ENCODE peak calls at places on chromosomes 16 and 17, in seven cellular contexts. One of them, this sample, is unnamed.

GRCh38 chr17:73393962-73394361 is 82.2 kb upstream of the CDC42EP4 start:
- DNase-seq in psoas muscle: no peak
- DNase-seq in fibroblast of mammary gland: peak
- DNase-seq in SK-N-SH: peak
- DNase-seq in AG04450: no peak
- DNase-seq in cardiac muscle cell: no peak
- DNase-seq in Panc1: no peak
- DNase-seq in this sample: no peak

GRCh38 chr17:79931517-79932309 is 92.5 kb upstream of the CBX4 start:
- DNase-seq in Panc1: no peak
- DNase-seq in SK-N-SH: no peak
- DNase-seq in psoas muscle: no peak
- DNase-seq in fibroblast of mammary gland: peak
- DNase-seq in AG04450: no peak
- DNase-seq in cardiac muscle cell: no peak
- DNase-seq in this sample: no peak

GRCh38 chr16:71687853-71688252 is 36.6 kb downstream of the PHLPP2 start:
- DNase-seq in AG04450: no peak
- DNase-seq in psoas muscle: no peak
- DNase-seq in fibroblast of mammary gland: peak
- DNase-seq in Panc1: no peak
- DNase-seq in cardiac muscle cell: no peak
- DNase-seq in SK-N-SH: no peak
- DNase-seq in this sample: no peak

GRCh38 chr17:62178579-62178978 is 113.5 kb upstream of the MED13 start:
- DNase-seq in psoas muscle: no peak
- DNase-seq in SK-N-SH: no peak
- DNase-seq in cardiac muscle cell: no peak
- DNase-seq in Panc1: no peak
- DNase-seq in AG04450: no peak
- DNase-seq in fibroblast of mammary gland: peak
- DNase-seq in this sample: no peak

GRCh38 chr16:56257666-56258359 is 66.5 kb downstream of the GNAO1 start:
- DNase-seq in AG04450: no peak
- DNase-seq in Panc1: no peak
- DNase-seq in fibroblast of mammary gland: no peak
- DNase-seq in psoas muscle: no peak
- DNase-seq in cardiac muscle cell: no peak
- DNase-seq in SK-N-SH: peak
- DNase-seq in this sample: no peak

GRCh38 chr17:77252736-77253135 is 112.0 kb downstream of the SEC14L1 start:
- DNase-seq in cardiac muscle cell: no peak
- DNase-seq in SK-N-SH: no peak
- DNase-seq in AG04450: no peak
- DNase-seq in fibroblast of mammary gland: no peak
- DNase-seq in Panc1: no peak
- DNase-seq in psoas muscle: no peak
- DNase-seq in this sample: no peak

GRCh38 chr16:49884033-49884707 is 28.3 kb upstream of the ZNF423 start:
- DNase-seq in psoas muscle: no peak
- DNase-seq in AG04450: no peak
- DNase-seq in fibroblast of mammary gland: peak
- DNase-seq in SK-N-SH: peak
- DNase-seq in Panc1: no peak
- DNase-seq in cardiac muscle cell: no peak
- DNase-seq in this sample: no peak

GRCh38 chr16:21713549-21714368 is 50.0 kb downstream of the OTOA start:
- DNase-seq in fibroblast of mammary gland: peak
- DNase-seq in AG04450: no peak
- DNase-seq in cardiac muscle cell: no peak
- DNase-seq in psoas muscle: no peak
- DNase-seq in SK-N-SH: no peak
- DNase-seq in Panc1: no peak
- DNase-seq in this sample: no peak

GRCh38 chr17:69443138-69443537 is 28.6 kb downstream of the MAP2K6 start:
- DNase-seq in Panc1: no peak
- DNase-seq in psoas muscle: no peak
- DNase-seq in AG04450: no peak
- DNase-seq in SK-N-SH: no peak
- DNase-seq in cardiac muscle cell: no peak
- DNase-seq in fibroblast of mammary gland: no peak
- DNase-seq in this sample: no peak

GRCh38 chr16:85398050-85398451 is 215.1 kb upstream of the GSE1 start:
- DNase-seq in AG04450: no peak
- DNase-seq in SK-N-SH: no peak
- DNase-seq in Panc1: no peak
- DNase-seq in fibroblast of mammary gland: no peak
- DNase-seq in psoas muscle: peak
- DNase-seq in cardiac muscle cell: no peak
- DNase-seq in this sample: no peak

GRCh38 chr16:51153275-51153991 is 2.4 kb upstream of the SALL1 start:
- DNase-seq in Panc1: no peak
- DNase-seq in SK-N-SH: peak
- DNase-seq in cardiac muscle cell: peak
- DNase-seq in psoas muscle: no peak
- DNase-seq in fibroblast of mammary gland: no peak
- DNase-seq in AG04450: no peak
- DNase-seq in this sample: no peak

GRCh38 chr17:77476920-77477805 is 336.4 kb downstream of the SEC14L1 start:
- DNase-seq in psoas muscle: peak
- DNase-seq in Panc1: no peak
- DNase-seq in cardiac muscle cell: peak
- DNase-seq in SK-N-SH: peak
- DNase-seq in AG04450: peak
- DNase-seq in fibroblast of mammary gland: peak
- DNase-seq in this sample: peak

GRCh38 chr17:58141505-58141904 is 6.7 kb upstream of the OR4D1 start:
- DNase-seq in cardiac muscle cell: no peak
- DNase-seq in psoas muscle: no peak
- DNase-seq in fibroblast of mammary gland: no peak
- DNase-seq in Panc1: no peak
- DNase-seq in SK-N-SH: no peak
- DNase-seq in AG04450: no peak
- DNase-seq in this sample: no peak

DNA sequence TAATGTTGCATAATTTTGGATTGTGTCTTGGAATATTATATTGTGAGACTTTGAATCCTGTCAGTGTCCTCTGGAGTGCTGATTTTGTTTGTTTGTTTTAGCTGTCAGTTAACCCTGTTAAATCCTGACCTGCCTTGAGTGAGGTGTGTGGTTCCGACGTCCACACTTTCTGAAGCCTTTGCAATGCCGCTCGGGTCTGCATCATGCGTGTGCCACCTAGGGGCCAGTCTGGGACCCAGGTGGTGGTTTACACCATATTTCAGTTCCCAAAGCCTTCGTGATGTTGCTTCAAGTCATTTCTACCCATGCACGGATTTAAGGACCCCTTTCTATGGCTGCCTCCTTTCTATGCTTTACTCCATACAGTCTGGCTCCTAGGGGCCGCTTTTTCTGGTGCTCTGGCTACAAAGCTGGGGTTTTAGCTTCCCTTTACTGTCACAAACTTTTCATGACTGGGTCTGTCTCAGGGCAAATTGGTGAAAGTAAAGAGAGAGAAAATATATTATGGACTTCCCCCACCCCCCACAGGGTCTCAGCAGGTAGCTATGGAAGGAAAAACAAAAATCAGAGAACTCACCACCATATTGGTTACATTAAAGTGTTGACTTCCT is 11.4 kb upstream of the OR4D1 start:
- DNase-seq in AG04450: no peak
- DNase-seq in Panc1: no peak
- DNase-seq in psoas muscle: no peak
- DNase-seq in fibroblast of mammary gland: no peak
- DNase-seq in SK-N-SH: peak
- DNase-seq in cardiac muscle cell: peak
- DNase-seq in this sample: no peak
- TF ChIP-seq CTCF in AG04450: peak
- TF ChIP-seq CTCF in Panc1: peak
- TF ChIP-seq CTCF in psoas muscle: no peak
- TF ChIP-seq CTCF in fibroblast of mammary gland: peak
- TF ChIP-seq CTCF in SK-N-SH: peak
- TF ChIP-seq CTCF in cardiac muscle cell: peak
- TF ChIP-seq CTCF in this sample: no peak

GRCh38 chr16:87572959-87573358 is 29.3 kb upstream of the JPH3 start:
- DNase-seq in cardiac muscle cell: no peak
- DNase-seq in AG04450: no peak
- DNase-seq in Panc1: no peak
- DNase-seq in psoas muscle: no peak
- DNase-seq in SK-N-SH: no peak
- DNase-seq in fibroblast of mammary gland: no peak
- DNase-seq in this sample: no peak

GRCh38 chr16:87571868-87572244 is 30.5 kb upstream of the JPH3 start:
- DNase-seq in Panc1: no peak
- DNase-seq in SK-N-SH: peak
- DNase-seq in cardiac muscle cell: no peak
- DNase-seq in psoas muscle: no peak
- DNase-seq in fibroblast of mammary gland: no peak
- DNase-seq in AG04450: no peak
- DNase-seq in this sample: no peak

GRCh38 chr16:87570564-87570937 is 31.8 kb upstream of the JPH3 start:
- DNase-seq in AG04450: no peak
- DNase-seq in psoas muscle: no peak
- DNase-seq in cardiac muscle cell: no peak
- DNase-seq in Panc1: no peak
- DNase-seq in SK-N-SH: no peak
- DNase-seq in fibroblast of mammary gland: no peak
- DNase-seq in this sample: no peak

GRCh38 chr16:87569601-87570559 is 32.4 kb upstream of the JPH3 start:
- DNase-seq in Panc1: no peak
- DNase-seq in AG04450: no peak
- DNase-seq in fibroblast of mammary gland: no peak
- DNase-seq in cardiac muscle cell: no peak
- DNase-seq in SK-N-SH: peak
- DNase-seq in psoas muscle: no peak
- DNase-seq in this sample: no peak

DNA sequence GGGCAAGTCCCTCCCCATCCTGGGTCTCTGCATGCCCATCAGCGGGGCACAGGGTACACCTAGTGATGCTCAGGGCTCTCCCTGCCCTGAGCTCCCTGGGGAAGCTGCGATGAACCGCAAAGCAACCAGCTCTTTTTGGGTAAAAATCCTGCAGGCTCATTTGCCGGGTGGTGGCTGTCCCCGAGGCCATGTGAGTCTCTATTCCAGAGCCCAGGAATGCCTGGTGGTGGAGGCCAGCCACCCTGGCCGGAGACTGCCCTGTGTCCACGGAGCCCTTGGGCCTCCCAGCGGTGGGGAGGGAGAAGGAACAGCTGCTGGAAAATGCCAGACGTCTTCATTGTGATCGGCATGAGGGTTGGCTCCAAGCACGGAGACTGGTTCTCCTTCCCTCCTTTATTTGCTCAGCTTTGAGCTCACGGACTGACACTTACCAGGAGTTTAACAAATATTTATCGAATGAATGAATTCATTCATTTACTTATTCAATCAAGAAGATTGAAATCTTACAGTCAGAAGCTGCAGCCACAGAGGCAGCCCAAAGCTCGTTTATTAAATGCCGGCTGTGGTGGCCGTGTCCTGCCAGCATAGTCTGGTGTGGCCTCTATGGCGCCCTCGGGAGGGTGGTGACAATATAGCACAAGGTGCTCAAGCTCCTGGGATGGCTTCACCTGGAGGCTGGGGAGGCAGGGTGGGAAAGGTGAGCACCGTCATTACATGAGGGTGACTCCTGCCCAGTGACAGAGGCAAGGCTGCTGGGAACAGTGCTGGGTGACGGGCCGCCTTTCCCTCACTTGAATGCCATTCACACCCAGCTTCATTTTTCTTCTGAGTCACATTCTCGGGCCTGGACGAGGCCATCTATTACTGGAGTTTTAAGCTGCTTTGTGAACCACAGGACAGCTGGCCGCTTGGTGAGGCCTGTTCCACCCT is 31.1 kb upstream of the JPH3 start:
- DNase-seq in Panc1: no peak
- DNase-seq in psoas muscle: no peak
- DNase-seq in fibroblast of mammary gland: peak
- DNase-seq in AG04450: no peak
- DNase-seq in SK-N-SH: peak
- DNase-seq in cardiac muscle cell: peak
- DNase-seq in this sample: peak
- TF ChIP-seq CTCF in Panc1: peak
- TF ChIP-seq CTCF in psoas muscle: peak
- TF ChIP-seq CTCF in fibroblast of mammary gland: peak
- TF ChIP-seq CTCF in AG04450: peak
- TF ChIP-seq CTCF in SK-N-SH: peak
- TF ChIP-seq CTCF in cardiac muscle cell: peak
- TF ChIP-seq CTCF in this sample: peak

DNA sequence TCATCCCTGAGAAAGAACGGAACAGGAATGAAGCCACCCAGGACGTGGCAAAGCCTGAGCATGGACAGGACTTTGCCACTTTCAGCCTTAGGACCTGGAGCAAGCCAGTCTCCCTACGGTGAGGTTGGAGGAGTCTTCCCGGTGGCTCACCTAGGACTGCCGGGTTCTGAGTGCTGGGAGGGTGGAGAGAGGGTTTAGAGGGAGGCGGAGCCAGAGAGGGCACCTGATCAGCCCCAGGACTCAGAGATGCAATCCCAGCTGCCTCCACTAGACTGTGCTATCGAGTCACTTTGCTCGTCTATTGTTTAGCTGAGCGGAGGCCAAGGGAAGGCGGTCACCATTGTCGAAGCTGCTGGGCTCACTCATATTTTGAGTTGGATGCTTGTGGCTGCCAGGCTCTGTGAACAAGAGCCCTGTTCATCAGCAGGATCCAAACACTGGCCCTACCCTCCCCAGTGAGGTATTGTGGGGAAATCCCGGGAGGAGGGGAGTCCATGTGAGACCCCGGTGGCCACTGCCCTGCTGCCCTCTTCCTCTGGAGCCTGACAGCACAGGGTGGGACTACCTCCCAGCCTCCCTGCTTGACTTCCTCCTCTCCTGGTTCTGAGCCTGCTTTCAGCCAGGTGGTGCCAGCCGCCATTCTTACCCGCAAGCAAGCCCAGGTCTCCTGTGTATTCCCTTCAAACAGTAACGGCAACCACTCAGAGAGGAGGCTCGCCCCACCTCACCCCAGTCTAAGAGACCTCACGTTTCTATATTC is 7.0 kb downstream of the KRT14 start:
- DNase-seq in cardiac muscle cell: peak
- DNase-seq in AG04450: peak
- DNase-seq in psoas muscle: peak
- DNase-seq in Panc1: peak
- DNase-seq in fibroblast of mammary gland: peak
- DNase-seq in SK-N-SH: peak
- DNase-seq in this sample: peak
- TF ChIP-seq CTCF in cardiac muscle cell: peak
- TF ChIP-seq CTCF in AG04450: peak
- TF ChIP-seq CTCF in psoas muscle: peak
- TF ChIP-seq CTCF in Panc1: peak
- TF ChIP-seq CTCF in fibroblast of mammary gland: peak
- TF ChIP-seq CTCF in SK-N-SH: peak
- TF ChIP-seq CTCF in this sample: peak

DNA sequence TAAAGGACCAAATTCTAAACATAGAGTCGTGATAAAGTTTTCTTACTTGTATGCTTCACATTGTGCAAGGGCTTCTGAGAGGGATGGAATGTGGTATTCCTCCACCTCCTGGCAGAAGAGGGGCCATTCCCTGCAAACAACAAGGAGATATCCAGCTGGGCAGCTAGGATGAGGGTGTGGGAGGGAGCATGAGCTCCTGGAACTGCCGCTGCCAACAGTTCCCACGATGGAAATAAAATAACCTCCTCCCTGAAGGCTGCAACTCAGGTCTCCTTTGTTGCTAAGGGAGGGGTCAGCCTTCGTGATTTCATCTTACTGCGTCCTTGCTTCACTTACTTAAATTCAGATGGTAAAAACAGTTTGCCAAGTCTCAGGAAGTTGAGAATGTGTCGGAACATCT is 15.6 kb downstream of the PLEKHG4 start:
- DNase-seq in AG04450: no peak
- DNase-seq in SK-N-SH: no peak
- DNase-seq in Panc1: no peak
- DNase-seq in cardiac muscle cell: no peak
- DNase-seq in psoas muscle: no peak
- DNase-seq in fibroblast of mammary gland: peak
- DNase-seq in this sample: no peak
- TF ChIP-seq CTCF in AG04450: peak
- TF ChIP-seq CTCF in SK-N-SH: no peak
- TF ChIP-seq CTCF in Panc1: no peak
- TF ChIP-seq CTCF in cardiac muscle cell: peak
- TF ChIP-seq CTCF in psoas muscle: no peak
- TF ChIP-seq CTCF in fibroblast of mammary gland: peak
- TF ChIP-seq CTCF in this sample: no peak

This sample was measured in glutamatergic neuron.